ENCODE peak calls at places on chromosomes 7 and 10, in five cellular contexts. T, M, Y, X and J are unnamed samples.
A peak's percentile ranks its signal among the peaks of the same experiment; 100 is the strongest.

GRCh38 chr7:151735854-151736402 is 141.0 kb downstream of the PRKAG2 start:
- DNase-seq in X (no peak), T (no peak), M (peak; percentile 55), Y (no peak), J (no peak)

GRCh38 chr10:64682043-64682442 is 1160.8 kb downstream of the REEP3 start:
- DNase-seq in X (no peak), T (no peak), Y (no peak), M (no peak), J (no peak)

GRCh38 chr10:47090903-47091302 is 179.7 kb downstream of the PTPN20 start:
- DNase-seq in T (no peak), Y (no peak), X (no peak), M (no peak), J (no peak)

GRCh38 chr7:70660154-70660818 is 471.7 kb upstream of the GALNT17 start:
- DNase-seq in T (no peak), Y (no peak), M (no peak), X (no peak), J (no peak)

GRCh38 chr10:95798307-95798850 is 42.4 kb downstream of the ENTPD1 start:
- DNase-seq in X (no peak), Y (no peak), M (no peak), T (no peak), J (no peak)

GRCh38 chr10:23886355-23886754 is 322.6 kb upstream of the KIAA1217 start:
- DNase-seq in M (no peak), X (no peak), Y (no peak), T (peak; percentile 5), J (no peak)

GRCh38 chr10:90461437-90462155 is 396.2 kb downstream of the HTR7 start:
- DNase-seq in T (no peak), M (no peak), Y (no peak), X (no peak), J (no peak)

GRCh38 chr10:31490858-31491504 is 172.0 kb downstream of the ZEB1 start:
- DNase-seq in Y (no peak), T (peak; percentile 22), M (no peak), X (no peak), J (no peak)

GRCh38 chr7:32890553-32891045 is 961 bp downstream of the KBTBD2 start:
- DNase-seq in M (no peak), T (no peak), Y (no peak), X (no peak), J (no peak)

GRCh38 chr10:124992462-124993344 is 50.8 kb downstream of the ZRANB1 start:
- DNase-seq in M (peak; percentile 50), Y (no peak), T (peak; percentile 68), X (peak; percentile 15), J (peak; percentile 87)

GRCh38 chr10:71753091-71753959 is 20.0 kb downstream of the VSIR start:
- DNase-seq in T (no peak), Y (no peak), X (no peak), M (peak; percentile 66), J (no peak)

GRCh38 chr10:101130984-101131961 is at the start of gene TLX1:
- DNase-seq in M (no peak), Y (no peak), X (no peak), T (peak; percentile 71), J (no peak)